ENCODE peak calls at places on chromosome X, in eight cellular contexts. N, T, B, R, J, P, F and E are unnamed samples.
A peak's percentile ranks its signal among the peaks of the same experiment; 100 is the strongest.

GRCh38 chrX:72258174-72258573 is 18.9 kb downstream of the RPS4X start:
- DNase-seq in N (no peak), T (no peak), B (no peak), R (peak; percentile 41), J (no peak), P (no peak), F (peak; percentile 91), E (peak; percentile 9)

GRCh38 chrX:115898382-115899001 is 272.1 kb upstream of the AGTR2 start:
- DNase-seq in N (no peak), T (peak; percentile 70), B (peak; percentile 53), R (no peak), J (peak; percentile 21), P (no peak), F (peak; percentile 47), E (no peak)

GRCh38 chrX:133089411-133089810 is 7.5 kb downstream of the USP26 start:
- DNase-seq in N (no peak), T (no peak), B (no peak), R (no peak), J (no peak), P (no peak), F (no peak), E (no peak)

GRCh38 chrX:150036641-150037040 is 98.3 kb upstream of the EOLA2 start:
- DNase-seq in N (no peak), T (no peak), B (no peak), R (no peak), J (no peak), P (no peak), F (no peak), E (no peak)

GRCh38 chrX:115372026-115372610 is 82.6 kb downstream of the LUZP4 start:
- DNase-seq in N (peak; percentile 64), T (no peak), B (no peak), R (no peak), J (no peak), P (no peak), F (peak; percentile 70), E (peak; percentile 17)

GRCh38 chrX:13009256-13009655 is 34.3 kb downstream of the TMSB4X start:
- DNase-seq in N (no peak), T (no peak), B (peak; percentile 53), R (no peak), J (no peak), P (no peak), F (no peak), E (peak; percentile 79)

GRCh38 chrX:136667446-136668168 is 19.6 kb downstream of the CD40LG start:
- DNase-seq in N (no peak), T (no peak), B (peak; percentile 50), R (no peak), J (no peak), P (no peak), F (no peak), E (no peak)

GRCh38 chrX:103066606-103067005 is 2.6 kb upstream of the BEX1 start:
- DNase-seq in N (no peak), T (no peak), B (no peak), R (no peak), J (no peak), P (no peak), F (peak; percentile 5), E (no peak)

GRCh38 chrX:108732630-108733321 is 3.6 kb downstream of the IRS4 start:
- DNase-seq in N (no peak), T (no peak), B (no peak), R (no peak), J (no peak), P (no peak), F (no peak), E (no peak)

GRCh38 chrX:635428-636192 is 5.0 kb downstream of the SHOX start:
- DNase-seq in N (no peak), T (no peak), B (peak; percentile 30), R (no peak), J (no peak), P (peak; percentile 18), F (no peak), E (no peak)

GRCh38 chrX:40147399-40148188 is 49.8 kb upstream of the BCOR start:
- DNase-seq in N (no peak), T (no peak), B (no peak), R (no peak), J (no peak), P (no peak), F (no peak), E (no peak)

GRCh38 chrX:12758291-12758690 is 32.9 kb upstream of the PRPS2 start:
- DNase-seq in N (no peak), T (no peak), B (no peak), R (no peak), J (no peak), P (no peak), F (peak; percentile 5), E (no peak)

GRCh38 chrX:30865020-30865419 is 24.0 kb downstream of the TAB3 start:
- DNase-seq in N (no peak), T (peak; percentile 12), B (no peak), R (no peak), J (peak; percentile 3), P (no peak), F (no peak), E (no peak)

GRCh38 chrX:53223955-53224859 is 800 bp downstream of the KDM5C start:
- DNase-seq in N (peak; percentile 38), T (peak; percentile 38), B (no peak), R (peak; percentile 21), J (peak; percentile 4), P (no peak), F (peak; percentile 88), E (peak; percentile 35)

GRCh38 chrX:20056704-20057103 is 60.0 kb downstream of the MAP7D2 start:
- DNase-seq in N (no peak), T (no peak), B (no peak), R (no peak), J (no peak), P (no peak), F (no peak), E (no peak)

GRCh38 chrX:16711219-16712115 is 1.0 kb downstream of the CTPS2 start:
- DNase-seq in N (no peak), T (no peak), B (no peak), R (no peak), J (peak; percentile 40), P (no peak), F (no peak), E (no peak)

GRCh38 chrX:16702700-16703599 is 9.5 kb downstream of the CTPS2 start:
- DNase-seq in N (no peak), T (peak; percentile 75), B (no peak), R (no peak), J (no peak), P (no peak), F (no peak), E (no peak)

GRCh38 chrX:16712116-16712824 is at the start of gene CTPS2:
- DNase-seq in N (no peak), T (peak; percentile 68), B (peak; percentile 60), R (no peak), J (peak; percentile 79), P (peak; percentile 73), F (peak; percentile 59), E (peak; percentile 76)

GRCh38 chrX:16712825-16713155 is 321 bp upstream of the CTPS2 start:
- DNase-seq in N (no peak), T (no peak), B (no peak), R (no peak), J (no peak), P (no peak), F (no peak), E (no peak)

GRCh38 chrX:16708016-16708415 is 4.5 kb downstream of the CTPS2 start:
- DNase-seq in N (no peak), T (no peak), B (no peak), R (no peak), J (no peak), P (no peak), F (no peak), E (no peak)
- H3K4me3 ChIP-seq in N (no peak overlapping the region), T (no peak overlapping the region), B (no peak overlapping the region), R (no peak overlapping the region), J (no peak overlapping the region), P (no peak overlapping the region), F (no peak overlapping the region), E (no peak overlapping the region)

DNA sequence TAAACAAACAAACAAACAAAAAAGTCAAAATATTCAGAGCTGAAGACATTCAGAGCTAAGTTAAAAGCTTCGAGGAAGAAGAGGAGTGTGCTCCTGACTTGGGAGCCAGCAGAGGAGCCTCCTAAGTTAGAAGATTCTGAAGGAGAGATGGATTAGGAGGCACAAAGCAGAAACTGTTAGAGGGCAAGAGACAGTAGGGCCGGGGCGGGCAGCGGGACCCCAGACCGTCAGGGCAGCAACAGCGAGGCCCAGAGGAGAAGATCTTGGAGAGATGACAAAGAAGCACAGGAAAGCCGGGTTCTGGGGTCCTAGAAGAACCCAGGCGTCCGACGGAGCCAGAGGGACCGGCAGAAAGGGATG is 682 bp downstream of the KLHL13 start:
- DNase-seq in N (no peak), T (no peak), B (no peak), R (no peak), J (no peak), P (no peak), F (no peak), E (no peak)
- H3K4me3 ChIP-seq in N (peak overlapping the region; percentile 54), T (peak overlapping the region; percentile 74), B (peak overlapping the region; percentile 63), R (no peak overlapping the region), J (peak overlapping the region; percentile 53), P (peak overlapping the region; percentile 55), F (peak overlapping the region; percentile 54), E (peak overlapping the region; percentile 72)

GRCh38 chrX:2828404-2829065 is at the start of gene GYG2:
- DNase-seq in N (no peak), T (peak; percentile 10), B (no peak), R (no peak), J (no peak), P (peak; percentile 58), F (peak; percentile 39), E (peak; percentile 65)
- H3K4me3 ChIP-seq in N (peak within 1 kb of the TSS; percentile 26), T (peak within 1 kb of the TSS; percentile 52), B (peak within 1 kb of the TSS; percentile 51), R (peak within 1 kb of the TSS; percentile 37), J (no peak within 1 kb of the TSS), P (peak within 1 kb of the TSS; percentile 60), F (no peak within 1 kb of the TSS), E (peak within 1 kb of the TSS; percentile 35)

GRCh38 chrX:48741834-48742233 is 19.7 kb upstream of the GLOD5 start:
- DNase-seq in N (no peak), T (no peak), B (no peak), R (no peak), J (no peak), P (no peak), F (no peak), E (peak; percentile 52)

GRCh38 chrX:48736878-48737212 is 24.7 kb upstream of the GLOD5 start:
- DNase-seq in N (no peak), T (no peak), B (no peak), R (no peak), J (no peak), P (no peak), F (no peak), E (no peak)

GRCh38 chrX:48737213-48737938 is 24.2 kb upstream of the GLOD5 start:
- DNase-seq in N (peak; percentile 92), T (peak; percentile 96), B (peak; percentile 86), R (peak; percentile 92), J (peak; percentile 98), P (peak; percentile 92), F (peak; percentile 97), E (peak; percentile 92)

GRCh38 chrX:48737940-48738339 is 23.6 kb upstream of the GLOD5 start:
- DNase-seq in N (no peak), T (no peak), B (no peak), R (no peak), J (no peak), P (no peak), F (no peak), E (no peak)

DNA sequence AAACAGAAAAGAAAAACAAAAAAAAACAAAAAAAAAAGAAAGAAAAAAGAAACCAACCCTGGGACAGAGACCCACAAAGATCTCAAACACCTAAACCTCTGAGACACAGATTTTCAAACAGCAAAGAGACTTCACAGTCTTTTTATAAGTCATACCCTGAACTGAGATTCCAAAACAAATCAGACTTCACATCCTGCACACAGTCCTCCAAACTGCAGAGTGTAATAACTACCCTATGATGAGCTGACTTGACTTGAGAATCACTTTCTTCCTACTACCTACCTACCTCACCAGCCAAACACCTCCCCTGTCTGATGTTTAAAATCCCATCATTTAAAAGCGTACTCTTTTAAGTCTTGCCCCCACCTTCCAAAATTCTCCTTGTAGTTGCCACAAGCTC is 25.2 kb upstream of the GLOD5 start:
- DNase-seq in N (no peak), T (no peak), B (no peak), R (no peak), J (peak; percentile 2), P (no peak), F (no peak), E (no peak)
- H3K4me3 ChIP-seq in N (peak overlapping the region; percentile 58), T (no peak overlapping the region), B (no peak overlapping the region), R (peak overlapping the region; percentile 16), J (peak overlapping the region; percentile 52), P (no peak overlapping the region), F (no peak overlapping the region), E (peak overlapping the region; percentile 84)